ENCODE peak calls at places on chromosomes 2 and 18, in five cellular contexts. M, F, W, D and O are unnamed samples.

GRCh38 chr18:10419420-10420103 is 34.9 kb upstream of the APCDD1 start:
- DNase-seq in M (no peak), W (no peak), F (no peak), D (no peak), O (no peak)

GRCh38 chr2:102262218-102263129 is 48.9 kb upstream of the IL1RL1 start:
- DNase-seq in M (no peak), F (no peak), D (no peak), W (no peak), O (no peak)

GRCh38 chr2:54555318-54555837 is 99.3 kb downstream of the SPTBN1 start:
- DNase-seq in M (no peak), W (peak; percentile 89), D (no peak), F (no peak), O (no peak)

GRCh38 chr2:27627963-27628766 is 647 bp downstream of the CCDC121 start:
- DNase-seq in W (peak; percentile 45), F (no peak), D (no peak), M (no peak), O (no peak)

GRCh38 chr18:54946149-54946581 is 13.1 kb downstream of the CCDC68 start:
- DNase-seq in W (peak; percentile 93), M (no peak), D (peak; percentile 17), F (peak; percentile 8), O (no peak)

GRCh38 chr2:118249531-118249930 is 161.3 kb downstream of the INSIG2 start:
- DNase-seq in F (peak; percentile 64), W (no peak), M (no peak), D (no peak), O (no peak)

GRCh38 chr2:75465317-75465998 is 95.3 kb downstream of the EVA1A start:
- DNase-seq in D (no peak), F (no peak), W (peak; percentile 61), M (no peak), O (no peak)

GRCh38 chr2:44937688-44938240 is 3.7 kb upstream of the SIX3 start:
- DNase-seq in D (peak; percentile 38), W (no peak), M (no peak), F (no peak), O (peak; percentile 79)

GRCh38 chr2:130807659-130808385 is 28.9 kb upstream of the ARHGEF4 start:
- DNase-seq in W (no peak), F (no peak), M (no peak), D (no peak), O (no peak)

GRCh38 chr2:231198291-231199173 is at the start of gene ARMC9:
- DNase-seq in F (peak; percentile 38), W (peak; percentile 67), D (peak; percentile 97), M (no peak), O (peak; percentile 81)

GRCh38 chr2:127226520-127227263 is 6.6 kb upstream of the CYP27C1 start:
- DNase-seq in F (peak; percentile 36), W (peak; percentile 33), M (no peak), D (no peak), O (no peak)

GRCh38 chr2:174615951-174616436 is 18.4 kb upstream of the WIPF1 start:
- DNase-seq in F (no peak), M (no peak), D (no peak), W (no peak), O (no peak)

GRCh38 chr2:126934803-126935202 is 36.1 kb downstream of the TEX51 start:
- DNase-seq in W (no peak), F (no peak), D (no peak), M (no peak), O (no peak)

DNA sequence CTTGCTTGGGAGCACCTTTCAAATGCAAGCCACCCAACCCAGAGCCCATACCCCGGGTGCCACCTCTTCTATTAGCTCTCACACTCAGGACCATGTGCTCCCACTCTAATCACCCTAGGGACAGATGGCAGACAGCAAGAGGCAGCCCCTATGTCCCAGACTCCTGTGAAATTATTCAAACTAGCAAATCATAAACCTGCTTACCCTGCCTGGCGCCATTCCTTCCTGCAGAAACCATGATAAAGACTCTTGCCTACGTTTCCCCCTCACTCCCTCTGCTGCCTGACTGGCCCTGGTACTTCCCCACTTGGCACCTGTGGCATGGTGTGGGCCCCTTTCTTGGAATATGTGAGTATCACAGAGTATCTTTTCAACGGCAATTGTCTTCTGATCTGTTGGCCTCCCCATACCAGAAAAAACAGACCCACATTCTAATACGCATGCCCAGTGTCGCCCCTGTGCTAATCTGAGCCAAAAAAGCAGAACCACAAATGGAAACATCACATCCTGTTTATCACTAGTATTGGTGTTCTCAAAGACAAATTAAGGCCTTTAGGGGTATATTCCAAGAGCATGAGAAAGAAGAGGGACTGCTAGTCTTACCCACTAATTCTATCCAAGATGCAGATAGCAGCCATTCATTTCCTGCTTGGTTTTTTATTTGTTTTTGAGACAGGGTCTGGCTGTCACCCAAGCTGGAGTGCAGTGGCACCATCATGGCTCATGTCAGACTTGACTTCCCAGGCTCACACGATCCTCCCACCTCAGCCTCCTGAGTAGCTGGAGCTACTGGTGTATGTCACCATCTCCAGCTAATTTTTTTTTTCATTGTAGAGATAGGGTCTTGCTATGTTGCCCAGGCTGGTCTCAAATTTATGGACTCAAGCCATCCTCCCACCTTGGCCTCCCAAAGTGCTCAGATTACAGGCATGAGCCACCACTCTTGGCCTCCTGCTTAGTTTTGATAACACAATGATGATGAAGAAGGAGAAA is 44.1 kb upstream of the TTC39C start:
- DNase-seq in M (no peak), D (no peak), F (peak; percentile 42), W (no peak), O (no peak)
- TF ChIP-seq ATF3 in M (no peak), D (no peak), F (no peak), W (no peak), O (no peak)

DNA sequence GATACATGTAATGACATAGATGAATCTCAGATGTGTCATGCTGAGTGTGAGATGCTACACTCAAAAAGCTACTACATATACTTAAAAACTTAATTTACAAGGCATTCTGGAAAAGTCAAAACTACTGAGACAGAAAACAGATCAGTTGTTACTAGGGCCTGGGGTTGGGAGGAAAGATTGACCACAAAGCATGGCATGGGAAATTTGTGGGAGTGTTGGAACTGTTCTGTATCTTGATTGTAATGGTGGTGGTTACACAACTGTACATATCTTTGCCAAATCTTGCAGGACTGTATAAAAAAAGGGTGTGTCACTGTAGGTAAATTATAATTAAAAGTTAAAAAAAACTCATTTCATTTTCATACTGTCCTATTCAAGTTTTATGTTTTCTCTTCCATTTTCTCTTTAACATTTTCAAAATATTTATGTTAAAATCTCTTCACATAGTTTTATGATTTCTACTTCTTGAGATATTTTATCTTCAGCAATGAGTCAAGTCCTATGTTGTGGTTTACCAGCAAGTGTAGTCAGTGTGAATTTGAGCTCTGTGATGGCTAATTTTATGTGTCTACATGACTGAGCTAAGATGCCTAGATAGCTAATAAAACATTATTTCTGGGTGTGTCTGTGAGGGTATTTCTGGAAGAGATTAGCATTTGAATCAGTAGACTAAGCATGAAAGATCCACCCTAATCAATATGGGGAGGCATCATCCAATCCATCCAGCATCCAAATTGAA is 58.6 kb upstream of the VRK2 start:
- DNase-seq in F (no peak), D (no peak), M (no peak), W (no peak), O (no peak)
- TF ChIP-seq CREB1 in F (no peak), D (no peak), M (no peak), W (no peak), O (no peak)

GRCh38 chr2:114609203-114609602 is 166.8 kb downstream of the DPP10 start:
- DNase-seq in W (no peak), D (no peak), F (no peak), M (no peak), O (no peak)
- TF ChIP-seq ATF3 in W (no peak), D (no peak), F (no peak), M (no peak), O (no peak)

GRCh38 chr2:138030459-138030858 is 66.2 kb downstream of the HNMT start:
- DNase-seq in W (no peak), D (no peak), F (peak; percentile 38), M (no peak), O (no peak)
- TF ChIP-seq CREB1 in W (no peak), D (no peak), F (no peak), M (no peak), O (no peak)

GRCh38 chr2:238461051-238461450 is 34.3 kb downstream of the ASB1 start:
- DNase-seq in M (no peak), D (no peak), W (no peak), F (no peak), O (no peak)

GRCh38 chr2:238457927-238458324 is 31.2 kb downstream of the ASB1 start:
- DNase-seq in D (no peak), W (peak; percentile 50), M (no peak), F (no peak), O (no peak)

GRCh38 chr2:238456966-238457926 is 30.5 kb downstream of the ASB1 start:
- DNase-seq in W (peak; percentile 91), M (no peak), D (no peak), F (no peak), O (no peak)

GRCh38 chr2:238458641-238459040 is 31.9 kb downstream of the ASB1 start:
- DNase-seq in D (no peak), F (no peak), W (no peak), M (no peak), O (no peak)

DNA sequence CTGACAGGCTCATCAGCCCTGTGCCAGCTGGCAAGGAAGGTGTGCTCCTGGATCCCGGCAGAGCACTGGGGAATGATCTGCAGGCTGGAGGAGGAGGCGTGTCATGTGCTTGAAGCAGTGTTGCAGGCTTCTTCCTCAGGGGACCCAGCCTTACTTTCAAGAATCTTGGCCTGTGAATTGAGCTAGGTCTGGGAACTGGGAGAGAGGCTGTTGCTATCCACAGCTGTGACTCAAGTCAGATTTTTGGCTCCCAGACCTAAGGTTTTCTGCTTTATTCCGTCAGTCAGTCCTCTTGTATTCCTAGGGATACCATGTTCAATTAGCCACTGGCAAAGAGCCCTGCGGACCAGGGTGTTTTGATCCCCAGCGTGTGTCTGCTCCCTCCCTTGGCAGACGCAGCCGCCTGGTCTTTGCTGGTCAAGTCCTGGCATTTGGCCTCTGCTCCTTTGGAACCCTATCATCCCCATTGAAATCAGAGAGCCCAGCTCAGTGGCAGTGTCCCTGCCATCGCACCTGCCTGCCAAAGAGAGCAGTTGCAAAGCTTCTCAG is 32.4 kb downstream of the ASB1 start:
- DNase-seq in D (no peak), M (no peak), W (no peak), F (no peak), O (no peak)
- TF ChIP-seq ATF3 in D (no peak), M (no peak), W (no peak), F (no peak), O (no peak)

GRCh38 chr2:222468338-222468737 is 44.0 kb downstream of the SGPP2 start:
- DNase-seq in M (no peak), D (no peak), W (peak; percentile 27), F (no peak), O (no peak)
- TF ChIP-seq CREB1 in M (no peak), D (no peak), W (no peak), F (no peak), O (no peak)

GRCh38 chr18:23945416-23946079 is 69.0 kb upstream of the TTC39C start:
- DNase-seq in D (no peak), M (no peak), W (no peak), F (no peak), O (no peak)
- TF ChIP-seq ATF3 in D (no peak), M (no peak), W (no peak), F (no peak), O (no peak)

GRCh38 chr2:80269806-80270205 is 34.7 kb downstream of the LRRTM1 start:
- DNase-seq in F (no peak), D (no peak), W (no peak), M (no peak), O (no peak)

DNA sequence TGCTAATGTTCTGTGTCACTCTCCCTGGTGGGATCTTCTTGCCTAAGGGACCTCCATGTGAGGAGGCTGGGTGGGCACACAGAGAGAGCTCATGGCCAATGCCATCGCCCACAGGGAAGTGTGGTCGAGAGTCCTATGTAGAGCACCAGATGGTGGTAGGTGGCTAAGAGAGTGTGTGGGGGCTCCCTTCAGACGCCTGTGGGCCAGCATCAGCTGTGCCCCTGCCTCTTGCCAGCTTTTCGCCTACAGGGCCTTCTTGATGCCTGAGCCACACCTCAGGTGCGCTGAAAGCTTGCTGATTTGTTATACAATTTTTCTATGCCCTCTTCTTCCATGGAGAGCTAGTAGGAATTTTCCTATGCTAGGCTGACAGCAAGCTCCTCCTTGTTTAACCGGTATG is 38.3 kb downstream of the LRRTM1 start:
- DNase-seq in D (no peak), W (no peak), F (no peak), M (no peak), O (no peak)
- TF ChIP-seq CREB1 in D (no peak), W (no peak), F (no peak), M (no peak), O (no peak)